ENCODE peak calls at places on chromosomes 7 and 10, in six cellular contexts. M is GM13976, J is colonic mucosa, B is psoas muscle, U is DND-41, Z is GM10248. W is an unnamed sample.

GRCh38 chr7:36474283-36475010 is 84.8 kb downstream of the ANLN start:
- DNase-seq in J (no peak), B (no peak), U (no peak), Z (no peak), M (no peak), W (peak; percentile 10)

GRCh38 chr7:49513939-49514338 is 259.5 kb upstream of the VWC2 start:
- DNase-seq in J (no peak), Z (no peak), U (no peak), B (no peak), M (no peak), W (no peak)

GRCh38 chr10:571643-572042 is 117.8 kb downstream of the DIP2C start:
- DNase-seq in Z (no peak), U (no peak), J (no peak), B (no peak), M (no peak), W (no peak)

GRCh38 chr10:71964669-71965515 is 697 bp downstream of the CHST3 start:
- DNase-seq in U (no peak), Z (peak; percentile 14), J (peak; percentile 53), M (peak; percentile 38), B (peak; percentile 81), W (peak; percentile 74)

GRCh38 chr7:44325811-44326241 is 432 bp upstream of the CAMK2B start:
- DNase-seq in Z (no peak), M (no peak), B (no peak), J (no peak), U (no peak), W (peak; percentile 27)

GRCh38 chr10:71486465-71487114 is 89.9 kb downstream of the CDH23 start:
- DNase-seq in U (peak; percentile 15), B (no peak), Z (peak; percentile 58), J (peak; percentile 75), M (peak; percentile 70), W (peak; percentile 77)

GRCh38 chr10:121611431-121612159 is 13.4 kb upstream of the FGFR2 start:
- DNase-seq in J (no peak), U (no peak), Z (no peak), B (no peak), M (no peak), W (no peak)

GRCh38 chr7:155851892-155852291 is 39.6 kb upstream of the SHH start:
- DNase-seq in M (no peak), B (no peak), U (no peak), J (peak; percentile 13), Z (no peak), W (no peak)

GRCh38 chr7:87589631-87590030 is 11.1 kb downstream of the ABCB1 start:
- DNase-seq in U (no peak), M (no peak), B (no peak), J (no peak), Z (no peak), W (no peak)

GRCh38 chr7:26782501-26782900 is 81.9 kb downstream of the SKAP2 start:
- DNase-seq in U (no peak), B (no peak), M (no peak), Z (no peak), J (no peak), W (no peak)

GRCh38 chr10:35336084-35336831 is at the start of gene CCNY:
- DNase-seq in U (peak; percentile 80), J (peak; percentile 89), B (peak; percentile 85), Z (peak; percentile 87), M (peak; percentile 89), W (peak; percentile 78)

DNA sequence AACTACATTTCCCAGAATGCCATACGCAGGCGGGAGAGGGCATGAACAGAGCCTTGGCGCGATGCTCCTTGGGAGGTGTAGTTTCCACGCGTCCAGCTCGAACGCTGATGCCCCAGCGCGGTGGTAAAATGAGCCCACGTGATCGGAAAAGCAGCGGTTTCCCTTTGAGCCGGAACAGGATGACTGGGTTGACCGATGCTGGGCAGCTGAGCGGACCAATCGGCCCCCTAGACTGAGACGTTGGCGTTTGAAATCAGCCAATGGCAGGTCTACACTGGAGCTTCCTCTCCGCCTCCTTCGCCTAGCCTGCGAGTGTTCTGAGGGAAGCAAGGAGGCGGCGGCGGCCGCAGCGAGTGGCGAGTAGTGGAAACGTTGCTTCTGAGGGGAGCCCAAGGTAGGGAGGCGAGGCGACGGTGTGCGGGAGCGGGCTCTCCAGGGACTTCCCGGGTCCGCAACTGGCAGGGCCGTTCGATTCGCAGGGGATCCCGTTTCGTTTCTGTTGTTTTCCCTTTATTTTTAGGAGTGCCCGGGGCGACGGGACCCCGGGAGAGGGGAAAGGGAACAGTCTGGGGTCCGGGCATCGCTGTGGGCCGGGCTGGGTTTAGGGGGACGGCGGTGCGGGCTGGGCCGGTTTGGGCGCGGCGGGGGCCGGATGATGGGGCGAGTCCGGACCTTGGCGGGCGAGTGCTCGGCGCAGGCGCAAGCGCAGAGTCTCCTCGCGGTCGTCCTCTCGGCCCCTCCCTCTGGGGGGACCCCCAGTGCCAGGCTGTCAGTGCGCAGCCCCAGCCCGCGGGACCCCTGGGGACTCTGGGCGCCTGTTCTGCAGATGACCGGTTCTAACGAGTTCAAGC is at the start of gene BUB3:
- DNase-seq in Z (peak; percentile 97), M (peak; percentile 96), U (peak; percentile 98), J (peak; percentile 98), B (peak; percentile 97), W (peak; percentile 98)
- TF ChIP-seq CTCF in Z (no peak), M (no peak), U (peak; percentile 23), J (no peak), B (peak; percentile 18), W (no peak)

GRCh38 chr7:142299226-142299625 is 41.4 kb upstream of the PRSS58 start:
- DNase-seq in M (no peak), Z (no peak), J (no peak), U (peak; percentile 21), B (no peak), W (no peak)

GRCh38 chr7:142301299-142301698 is 43.4 kb upstream of the PRSS58 start:
- DNase-seq in B (no peak), U (peak; percentile 79), J (no peak), Z (no peak), M (no peak), W (no peak)

GRCh38 chr7:142298631-142299030 is 40.8 kb upstream of the PRSS58 start:
- DNase-seq in J (no peak), M (no peak), B (no peak), U (no peak), Z (no peak), W (no peak)

GRCh38 chr7:142300689-142301088 is 42.8 kb upstream of the PRSS58 start:
- DNase-seq in J (no peak), U (peak; percentile 70), M (no peak), B (no peak), Z (no peak), W (peak; percentile 62)

DNA sequence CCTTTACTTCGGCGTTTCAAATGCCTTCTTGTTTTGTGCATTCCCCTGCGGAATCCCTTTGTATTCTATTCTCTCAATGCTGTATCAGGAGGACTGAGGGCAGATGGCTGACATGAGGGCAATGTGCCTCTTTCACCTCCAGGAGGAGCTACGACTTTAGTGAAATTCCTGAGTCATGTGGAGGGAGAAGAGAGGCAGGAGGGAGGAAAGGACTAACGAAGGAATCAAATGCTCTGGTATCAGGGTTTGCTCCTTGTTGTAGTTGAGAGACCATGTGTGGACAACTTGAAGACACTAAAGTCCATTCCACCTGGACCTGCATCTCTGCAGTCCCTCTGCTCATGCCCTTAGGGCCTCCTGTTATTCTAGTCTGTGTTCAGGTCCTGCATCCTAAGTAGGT is 40.2 kb upstream of the PRSS58 start:
- DNase-seq in B (no peak), J (no peak), U (peak; percentile 32), M (no peak), Z (no peak), W (no peak)
- TF ChIP-seq CTCF in B (no peak), J (no peak), U (peak; percentile 68), M (no peak), Z (no peak), W (no peak)

GRCh38 chr7:95246935-95247370 is 77.4 kb downstream of the PON1 start:
- DNase-seq in U (peak; percentile 27), M (peak; percentile 17), Z (peak; percentile 17), J (peak; percentile 76), B (no peak), W (peak; percentile 30)
- TF ChIP-seq CTCF in U (peak; percentile 72), M (peak; percentile 67), Z (peak; percentile 65), J (peak; percentile 77), B (peak; percentile 62), W (peak; percentile 65)

GRCh38 chr10:93095225-93095624 is 21.5 kb downstream of the CYP26A1 start:
- DNase-seq in U (no peak), J (peak; percentile 0), B (no peak), Z (no peak), M (no peak), W (no peak)
- TF ChIP-seq CTCF in U (no peak), J (no peak), B (no peak), Z (no peak), M (no peak), W (no peak)

DNA sequence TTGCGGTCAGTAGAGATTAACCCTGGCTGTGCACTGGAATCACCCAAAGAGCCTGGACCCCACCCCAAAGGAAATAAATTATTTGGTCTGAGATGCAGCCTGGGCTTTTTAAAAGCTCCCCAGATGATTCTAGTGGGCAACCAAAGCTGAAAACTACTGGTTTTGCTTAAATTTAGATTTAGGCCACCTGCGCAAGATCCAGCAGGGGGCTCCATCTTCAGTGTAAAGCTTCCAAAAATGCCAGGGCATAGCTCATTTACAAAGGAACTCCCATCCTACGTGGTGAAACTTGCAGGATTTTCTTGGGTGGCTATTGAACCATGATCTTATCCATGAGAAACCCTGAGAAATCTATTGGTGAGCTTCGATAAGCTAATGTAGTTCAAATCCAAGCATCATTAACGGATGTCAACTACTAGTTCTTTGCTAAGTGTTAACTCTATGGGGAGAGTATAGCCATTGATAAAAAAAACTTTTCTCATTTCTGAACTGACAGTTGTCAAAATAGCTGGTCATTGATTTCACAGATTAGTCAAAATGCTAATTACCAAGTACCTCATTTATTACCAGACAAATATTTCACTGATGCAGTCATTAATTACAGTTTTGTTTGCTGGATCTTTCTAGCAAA is 315.3 kb downstream of the LHFPL3 start:
- DNase-seq in B (no peak), U (peak; percentile 6), M (peak; percentile 16), J (no peak), Z (no peak), W (peak; percentile 17)
- TF ChIP-seq CTCF in B (no peak), U (peak; percentile 64), M (no peak), J (no peak), Z (peak; percentile 28), W (peak; percentile 42)

GRCh38 chr7:30585675-30586074 is 9.0 kb upstream of the GARS1 start:
- DNase-seq in J (no peak), Z (no peak), U (no peak), M (no peak), B (no peak), W (no peak)
- TF ChIP-seq CTCF in J (no peak), Z (no peak), U (no peak), M (no peak), B (no peak), W (no peak)

W was measured in activated CD8-positive, alpha-beta T cell treated with anti-CD3 and anti-CD28 coated beads for 36 hours.